ENCODE peak calls at places on chromosomes 11 and 22, in eight cellular contexts. K, E, J, Y, W, M, Q and I are unnamed samples.

GRCh38 chr11:70594031-70594430 is 195.7 kb downstream of the CTTN start:
- DNase-seq in J (no peak), E (no peak), Y (no peak), K (no peak), Q (no peak), W (no peak), M (no peak), I (no peak)

GRCh38 chr11:44004452-44004833 is 43.3 kb upstream of the ACCSL start:
- DNase-seq in E (no peak), J (no peak), Q (no peak), M (no peak), W (no peak), K (no peak), Y (no peak), I (no peak)

GRCh38 chr22:45960477-45961386 is 16.2 kb downstream of the WNT7B start:
- DNase-seq in J (no peak), Y (no peak), K (no peak), E (no peak), M (no peak), W (no peak), Q (no peak), I (no peak)

GRCh38 chr22:31243339-31244043 is 31.4 kb downstream of the LIMK2 start:
- DNase-seq in M (no peak), W (peak; percentile 44), Q (no peak), E (peak; percentile 60), J (no peak), K (no peak), Y (no peak), I (no peak)

GRCh38 chr11:19660076-19660475 is 52.6 kb upstream of the NAV2 start:
- DNase-seq in Y (peak; percentile 8), M (no peak), J (no peak), K (no peak), W (peak; percentile 91), Q (no peak), E (no peak), I (no peak)

GRCh38 chr22:45441158-45441557 is 27.7 kb downstream of the RIBC2 start:
- DNase-seq in K (peak; percentile 79), Y (no peak), J (no peak), Q (no peak), E (peak; percentile 89), M (peak; percentile 45), W (peak; percentile 64), I (peak; percentile 5)

GRCh38 chr11:80239217-80239616 is 798.4 kb upstream of the TENM4 start:
- DNase-seq in K (no peak), J (no peak), Q (no peak), E (no peak), Y (no peak), M (no peak), W (no peak), I (no peak)

GRCh38 chr11:130547761-130548490 is 99.5 kb downstream of the ADAMTS15 start:
- DNase-seq in J (no peak), K (no peak), M (no peak), E (no peak), Q (no peak), Y (no peak), W (no peak), I (no peak)

GRCh38 chr11:662689-663274 is 25.7 kb downstream of the DRD4 start:
- DNase-seq in E (peak; percentile 61), J (no peak), W (peak; percentile 72), K (peak; percentile 79), Y (no peak), M (peak; percentile 67), Q (peak; percentile 43), I (no peak)

GRCh38 chr11:2419638-2420501 is 19.3 kb downstream of the TSSC4 start:
- DNase-seq in Y (peak; percentile 53), E (peak; percentile 92), J (no peak), W (peak; percentile 79), M (peak; percentile 71), Q (peak; percentile 60), K (peak; percentile 90), I (peak; percentile 36)

GRCh38 chr11:117822031-117822521 is 2.5 kb downstream of the FXYD2 start:
- DNase-seq in Y (peak; percentile 48), K (peak; percentile 65), Q (peak; percentile 55), M (no peak), W (peak; percentile 30), E (peak; percentile 52), J (no peak), I (no peak)

GRCh38 chr11:105619556-105619955 is 9.7 kb downstream of the GRIA4 start:
- DNase-seq in W (no peak), Q (no peak), K (no peak), Y (no peak), M (no peak), E (no peak), J (no peak), I (no peak)